ENCODE peak calls at places on chromosomes 6 and 20, in six cellular contexts. Q, C, R, H, T and Y are unnamed samples.

GRCh38 chr6:83708546-83708969 is 343 bp downstream of the SNAP91 start:
- DNase-seq in R (no peak), T (no peak), Q (peak), C (no peak), H (peak), Y (no peak)

GRCh38 chr6:34243901-34244884 is 4.6 kb downstream of the SMIM29 start:
- DNase-seq in H (no peak), Q (no peak), C (peak), R (peak), T (peak), Y (peak)

GRCh38 chr6:169839898-169840631 is 88.6 kb downstream of the ERMARD start:
- DNase-seq in R (peak), T (no peak), C (no peak), H (peak), Q (no peak), Y (peak)

GRCh38 chr6:150203871-150204545 is 61.2 kb downstream of the PPP1R14C start:
- DNase-seq in R (peak), H (no peak), T (no peak), Q (no peak), C (no peak), Y (no peak)

GRCh38 chr6:3389390-3390167 is 67.3 kb downstream of the SLC22A23 start:
- DNase-seq in R (no peak), Q (no peak), C (no peak), H (no peak), T (no peak), Y (no peak)

GRCh38 chr6:44072959-44073611 is 54.2 kb downstream of the MRPL14 start:
- DNase-seq in C (peak), T (no peak), Q (peak), R (peak), H (peak), Y (peak)

GRCh38 chr6:121849477-121849876 is 414.0 kb downstream of the GJA1 start:
- DNase-seq in C (peak), H (peak), T (peak), R (no peak), Q (peak), Y (peak)

GRCh38 chr6:28888097-28888496 is 35.7 kb downstream of the TRIM27 start:
- DNase-seq in C (no peak), Q (no peak), R (no peak), T (no peak), H (no peak), Y (no peak)

GRCh38 chr20:58245181-58245891 is 16.9 kb upstream of the ANKRD60 start:
- DNase-seq in R (no peak), T (no peak), H (no peak), Q (no peak), C (no peak), Y (no peak)

GRCh38 chr6:149170564-149171452 is 146.7 kb upstream of the TAB2 start:
- DNase-seq in C (peak), Q (no peak), R (no peak), H (no peak), T (no peak), Y (no peak)

GRCh38 chr6:140320799-140321099 is 946.3 kb upstream of the CITED2 start:
- DNase-seq in H (no peak), C (no peak), Q (no peak), T (no peak), R (no peak), Y (no peak)

GRCh38 chr6:125818225-125818657 is 27.5 kb downstream of the NCOA7 start:
- DNase-seq in T (no peak), C (no peak), H (no peak), R (no peak), Q (no peak), Y (no peak)

GRCh38 chr20:5510446-5510845 is 193.7 kb upstream of the PROKR2 start:
- DNase-seq in R (no peak), Q (no peak), C (no peak), T (no peak), H (no peak), Y (no peak)

GRCh38 chr6:13400772-13401171 is 72.4 kb upstream of the TBC1D7 start:
- DNase-seq in T (no peak), H (no peak), Q (peak), C (no peak), R (no peak), Y (no peak)

GRCh38 chr20:43963872-43964791 is 49.5 kb downstream of the TOX2 start:
- DNase-seq in Q (peak), R (peak), C (peak), T (no peak), H (no peak), Y (no peak)

GRCh38 chr20:49276895-49277785 is 717 bp downstream of the ZNFX1 start:
- DNase-seq in T (no peak), C (peak), H (peak), Q (peak), R (peak), Y (no peak)

GRCh38 chr6:151679081-151679480 is 128.4 kb upstream of the ESR1 start:
- DNase-seq in Q (no peak), H (no peak), T (no peak), R (no peak), C (no peak), Y (no peak)

GRCh38 chr6:158143700-158144099 is 24.4 kb downstream of the SERAC1 start:
- DNase-seq in Q (no peak), T (no peak), R (no peak), C (no peak), H (no peak), Y (no peak)

GRCh38 chr20:19392344-19393140 is 180.1 kb downstream of the SLC24A3 start:
- DNase-seq in R (no peak), H (no peak), T (no peak), C (no peak), Q (no peak), Y (no peak)

GRCh38 chr20:57474816-57475215 is 50.1 kb downstream of the CTCFL start:
- DNase-seq in T (no peak), R (peak), C (no peak), H (no peak), Q (no peak), Y (no peak)

GRCh38 chr6:101585501-101585900 is 192.0 kb downstream of the GRIK2 start:
- DNase-seq in R (no peak), T (no peak), C (no peak), Q (no peak), H (no peak), Y (no peak)

GRCh38 chr20:1998193-1998520 is 4.3 kb upstream of the PDYN start:
- DNase-seq in T (no peak), H (no peak), R (no peak), Q (no peak), C (no peak), Y (no peak)

GRCh38 chr20:22449115-22449973 is 135.0 kb downstream of the FOXA2 start:
- DNase-seq in Q (no peak), T (no peak), H (peak), R (no peak), C (no peak), Y (no peak)

GRCh38 chr6:78308025-78308424 is 559.3 kb upstream of the IRAK1BP1 start:
- DNase-seq in R (no peak), C (no peak), T (peak), Q (no peak), H (no peak), Y (no peak)

GRCh38 chr20:2133318-2134183 is 31.9 kb downstream of the STK35 start:
- DNase-seq in C (no peak), H (no peak), R (peak), Q (no peak), T (no peak), Y (no peak)

GRCh38 chr20:57102160-57102559 is 164.3 kb downstream of the BMP7 start:
- DNase-seq in Q (no peak), H (no peak), T (no peak), R (no peak), C (no peak), Y (no peak)

GRCh38 chr6:103327079-103327478 is 1532.6 kb downstream of the HACE1 start:
- DNase-seq in H (no peak), T (no peak), Q (no peak), C (no peak), R (no peak), Y (no peak)

GRCh38 chr6:84605308-84605707 is 159.1 kb downstream of the TBX18 start:
- DNase-seq in Q (no peak), T (no peak), C (no peak), R (no peak), H (no peak), Y (no peak)

GRCh38 chr6:41427642-41428401 is 92.4 kb downstream of the NCR2 start:
- DNase-seq in T (no peak), R (peak), H (peak), C (peak), Q (no peak), Y (peak)

GRCh38 chr20:22807646-22808045 is 223.3 kb upstream of the FOXA2 start:
- DNase-seq in T (peak), R (no peak), C (no peak), Q (no peak), H (peak), Y (peak)

GRCh38 chr6:7468382-7469081 is 72.9 kb upstream of the DSP start:
- DNase-seq in C (no peak), H (no peak), R (no peak), T (peak), Q (no peak), Y (no peak)

GRCh38 chr6:39339557-39340555 is 17.4 kb upstream of the KCNK16 start:
- DNase-seq in Q (no peak), T (no peak), R (peak), H (no peak), C (no peak), Y (peak)

GRCh38 chr20:53834749-53835148 is 235.6 kb downstream of the BCAS1 start:
- DNase-seq in Q (no peak), R (no peak), C (no peak), T (no peak), H (no peak), Y (no peak)

GRCh38 chr6:166112580-166112979 is 55.1 kb downstream of the TBXT start:
- DNase-seq in Q (no peak), H (no peak), T (no peak), R (no peak), C (no peak), Y (no peak)

GRCh38 chr6:89436226-89436625 is 3.3 kb downstream of the ANKRD6 start:
- DNase-seq in T (no peak), H (peak), R (no peak), C (no peak), Q (no peak), Y (no peak)

GRCh38 chr6:17905611-17906592 is 81.5 kb downstream of the KIF13A start:
- DNase-seq in T (no peak), R (no peak), Q (no peak), C (no peak), H (no peak), Y (no peak)

GRCh38 chr20:48295966-48296421 is 510.7 kb upstream of the SULF2 start:
- DNase-seq in T (no peak), C (no peak), Q (no peak), R (no peak), H (no peak), Y (no peak)

GRCh38 chr6:138999949-139000725 is 12.1 kb upstream of the REPS1 start:
- DNase-seq in T (no peak), R (no peak), H (no peak), Q (no peak), C (no peak), Y (no peak)

DNA sequence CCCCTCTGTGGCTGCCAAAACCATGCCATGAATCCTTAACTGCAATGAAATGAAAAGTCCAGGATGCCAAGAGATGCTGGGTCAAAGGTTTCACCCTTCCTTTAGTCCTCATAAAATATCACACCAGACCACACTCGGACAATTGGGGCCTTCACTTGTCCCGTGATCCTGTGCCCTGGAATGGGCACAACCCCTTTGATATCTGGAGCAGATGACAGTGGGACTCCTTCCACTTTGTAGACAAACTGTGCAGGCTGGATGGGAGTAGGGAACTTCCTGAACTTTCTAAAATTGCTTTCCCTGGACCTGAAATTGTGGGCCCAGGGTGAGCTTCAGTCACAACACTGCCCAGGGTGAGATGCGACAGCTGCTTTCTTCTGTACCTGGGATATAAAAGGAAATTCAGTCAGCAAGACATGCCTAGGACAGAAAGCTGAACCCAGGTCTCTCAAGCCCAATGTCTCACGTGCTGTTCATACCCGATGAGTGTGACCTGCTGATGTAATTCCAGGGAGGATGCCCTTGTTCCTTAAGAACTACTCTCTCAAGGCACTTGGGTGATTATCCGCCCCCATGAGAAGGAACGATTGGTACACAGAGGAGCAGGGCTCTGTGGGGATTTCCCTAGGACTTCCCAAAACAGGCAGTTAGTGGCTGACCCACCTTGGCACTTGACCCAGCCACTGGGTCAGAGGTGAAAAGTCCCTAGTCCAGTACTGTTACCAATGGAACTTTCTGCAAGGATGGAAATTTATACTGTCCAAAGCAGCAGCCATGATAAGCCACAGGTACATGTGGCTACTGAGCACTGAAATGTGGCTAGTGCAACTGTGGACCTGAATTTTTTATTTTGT is 9.3 kb upstream of the BPIFB6 start:
- DNase-seq in R (no peak), Q (no peak), C (no peak), H (no peak), T (no peak), Y (no peak)
- TF ChIP-seq POLR2AphosphoS5 in R (no peak), Q (no peak), C (no peak), H (no peak), T (no peak), Y (no peak)

GRCh38 chr6:154520280-154520679 is 9.8 kb upstream of the CNKSR3 start:
- DNase-seq in Q (no peak), C (no peak), H (no peak), R (no peak), T (no peak), Y (no peak)
- TF ChIP-seq POLR2A in Q (no peak), C (no peak), H (no peak), R (no peak), T (no peak), Y (no peak)

DNA sequence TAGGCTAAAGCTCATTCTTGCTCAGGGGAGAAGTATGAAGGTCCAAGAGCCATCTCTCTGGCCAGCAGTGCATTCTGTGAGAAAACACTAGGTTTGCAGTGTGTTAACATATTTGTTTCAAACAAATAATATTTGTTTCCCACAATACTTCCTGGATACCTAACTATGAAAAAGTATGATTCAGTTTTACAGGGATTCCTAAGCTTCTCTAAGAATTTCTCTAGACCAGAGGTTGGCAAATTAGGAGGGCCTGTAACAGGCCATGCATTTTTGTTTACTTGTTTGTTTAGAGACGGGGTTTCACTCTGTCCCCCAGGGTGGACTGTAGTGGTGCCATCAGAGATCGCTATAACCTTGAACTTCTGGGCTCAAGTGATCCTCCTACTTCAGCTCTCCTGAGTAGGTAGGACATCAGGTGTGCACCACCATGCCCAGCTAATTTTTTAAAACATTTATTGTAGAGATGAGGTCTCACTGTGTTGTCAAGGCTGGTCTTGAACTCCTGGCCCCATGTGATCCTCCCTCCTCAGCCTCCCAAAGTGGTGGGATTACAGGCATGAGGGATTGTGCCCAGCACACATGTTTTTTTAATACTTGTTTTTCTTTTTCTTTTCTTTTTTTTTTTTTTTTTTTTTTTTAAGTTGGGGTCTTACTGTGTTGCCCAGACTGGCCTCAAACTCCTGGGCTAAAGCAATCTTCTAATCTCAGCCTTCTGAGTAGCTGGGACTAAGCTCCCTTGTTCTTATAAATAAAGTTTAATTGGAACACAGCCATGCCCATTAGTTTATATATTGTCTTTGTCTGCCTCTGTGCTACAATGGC is 71.7 kb downstream of the ADGRG6 start:
- DNase-seq in H (no peak), T (no peak), Q (no peak), R (no peak), C (no peak), Y (no peak)
- TF ChIP-seq POLR2AphosphoS5 in H (no peak), T (no peak), Q (no peak), R (no peak), C (no peak), Y (no peak)

DNA sequence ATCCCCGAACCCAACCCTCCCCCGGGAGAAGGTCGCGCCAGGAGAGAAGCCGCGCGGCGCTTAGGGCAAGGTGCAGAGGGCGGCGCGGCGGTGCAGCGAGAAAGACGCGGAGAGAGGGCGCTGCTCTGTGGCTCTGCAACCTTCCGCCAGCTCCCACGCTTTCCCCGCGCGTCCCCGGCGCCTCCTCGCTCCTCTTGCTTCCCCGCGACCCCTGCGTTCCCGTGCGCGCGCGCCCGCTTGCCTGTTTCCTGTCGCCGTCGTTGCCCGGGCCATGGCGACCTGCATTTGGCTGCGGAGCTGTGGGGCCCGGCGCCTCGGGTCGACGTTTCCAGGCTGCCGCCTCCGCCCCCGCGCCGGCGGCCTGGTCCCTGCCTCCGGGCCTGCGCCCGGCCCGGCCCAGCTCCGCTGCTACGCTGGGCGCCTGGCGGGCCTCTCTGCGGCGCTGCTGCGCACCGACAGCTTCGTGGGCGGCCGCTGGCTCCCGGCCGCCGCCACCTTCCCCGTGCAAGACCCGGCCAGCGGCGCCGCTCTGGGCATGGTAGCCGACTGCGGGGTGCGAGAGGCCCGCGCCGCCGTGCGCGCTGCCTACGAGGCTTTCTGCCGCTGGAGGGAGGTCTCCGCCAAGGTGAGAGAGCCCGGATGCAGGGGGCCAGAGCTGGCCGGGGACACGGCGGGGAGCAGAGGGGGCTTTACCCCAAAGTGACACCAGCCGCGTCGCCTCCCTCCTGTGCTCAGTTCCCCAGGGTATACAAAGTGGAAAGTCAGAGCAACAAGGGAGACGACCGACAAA is at the start of gene ALDH5A1:
- DNase-seq in Q (peak), H (peak), C (peak), T (peak), R (peak), Y (peak)
- TF ChIP-seq POLR2A in Q (no peak), H (peak), C (no peak), T (no peak), R (no peak), Y (no peak)

GRCh38 chr6:5204340-5204739 is 56.4 kb downstream of the LYRM4 start:
- DNase-seq in Q (no peak), C (no peak), T (no peak), H (no peak), R (no peak), Y (no peak)

GRCh38 chr6:5202206-5202605 is 58.5 kb downstream of the LYRM4 start:
- DNase-seq in H (no peak), T (no peak), C (no peak), Q (no peak), R (no peak), Y (no peak)

GRCh38 chr6:5202941-5203340 is 57.8 kb downstream of the LYRM4 start:
- DNase-seq in H (no peak), T (no peak), C (no peak), R (no peak), Q (no peak), Y (no peak)

GRCh38 chr6:5205035-5205469 is 55.7 kb downstream of the LYRM4 start:
- DNase-seq in T (no peak), C (no peak), R (no peak), H (no peak), Q (no peak), Y (no peak)

GRCh38 chr6:5203571-5203970 is 57.2 kb downstream of the LYRM4 start:
- DNase-seq in Q (no peak), R (no peak), C (no peak), T (no peak), H (no peak), Y (no peak)
- TF ChIP-seq POLR2AphosphoS5 in Q (no peak), R (no peak), C (no peak), T (no peak), H (no peak), Y (no peak)

GRCh38 chr20:64022671-64023070 is 13.3 kb upstream of the C20orf204 start:
- DNase-seq in T (no peak), Q (no peak), C (no peak), H (no peak), R (no peak), Y (no peak)

GRCh38 chr20:64025101-64025825 is 10.7 kb upstream of the C20orf204 start:
- DNase-seq in T (no peak), R (no peak), H (no peak), C (no peak), Q (no peak), Y (no peak)

GRCh38 chr20:64024141-64024990 is 11.6 kb upstream of the C20orf204 start:
- DNase-seq in R (no peak), Q (no peak), C (peak), T (no peak), H (no peak), Y (no peak)

GRCh38 chr20:64023278-64024140 is 12.5 kb upstream of the C20orf204 start:
- DNase-seq in Q (no peak), T (no peak), R (no peak), C (no peak), H (no peak), Y (no peak)

GRCh38 chr20:64021124-64021975 is 14.6 kb upstream of the C20orf204 start:
- DNase-seq in Q (no peak), R (no peak), C (no peak), H (no peak), T (no peak), Y (no peak)
- TF ChIP-seq POLR2A in Q (peak), R (no peak), C (no peak), H (no peak), T (no peak), Y (no peak)